ENCODE peak calls at places on chromosomes 3 and 15, in ten cellular contexts. C, Z, I, K, J, Q, L, T, W and S are unnamed samples.

GRCh38 chr15:48191574-48192225 is at the start of gene CTXN2:
- DNase-seq in C (peak; percentile 11), Z (no peak), I (no peak), K (no peak), J (no peak), Q (no peak), L (no peak), T (no peak), W (no peak), S (no peak)

GRCh38 chr3:33940149-33940548 is 141.7 kb downstream of the PDCD6IP start:
- DNase-seq in C (peak; percentile 7), Z (no peak), I (no peak), K (no peak), J (no peak), Q (no peak), L (no peak), T (no peak), W (no peak), S (no peak)

GRCh38 chr15:96264801-96265515 is 65.5 kb upstream of the NR2F2 start:
- DNase-seq in C (peak; percentile 72), Z (no peak), I (peak; percentile 74), K (no peak), J (no peak), Q (no peak), L (no peak), T (no peak), W (no peak), S (no peak)

GRCh38 chr3:188929138-188929537 is 242.6 kb upstream of the TPRG1 start:
- DNase-seq in C (no peak), Z (no peak), I (no peak), K (no peak), J (no peak), Q (no peak), L (no peak), T (no peak), W (no peak), S (no peak)

GRCh38 chr3:58337190-58337589 is 4.5 kb downstream of the PXK start:
- DNase-seq in C (no peak), Z (no peak), I (no peak), K (no peak), J (no peak), Q (no peak), L (no peak), T (no peak), W (no peak), S (no peak)

GRCh38 chr15:28885630-28886430 is at the start of gene APBA2:
- DNase-seq in C (peak; percentile 20), Z (no peak), I (no peak), K (no peak), J (no peak), Q (no peak), L (peak; percentile 9), T (no peak), W (no peak), S (no peak)

GRCh38 chr3:52248165-52248541 is 2.6 kb downstream of the PPM1M start:
- DNase-seq in C (no peak), Z (no peak), I (no peak), K (no peak), J (no peak), Q (peak; percentile 14), L (no peak), T (no peak), W (no peak), S (no peak)

GRCh38 chr3:107861904-107862303 is 228.9 kb downstream of the CD47 start:
- DNase-seq in C (no peak), Z (no peak), I (no peak), K (no peak), J (no peak), Q (no peak), L (no peak), T (no peak), W (no peak), S (no peak)

GRCh38 chr3:171825222-171825828 is 15.0 kb upstream of the PLD1 start:
- DNase-seq in C (peak; percentile 88), Z (no peak), I (no peak), K (no peak), J (peak; percentile 40), Q (peak; percentile 54), L (no peak), T (no peak), W (peak; percentile 89), S (no peak)

GRCh38 chr15:63521405-63522142 is 17.2 kb downstream of the USP3 start:
- DNase-seq in C (peak; percentile 33), Z (no peak), I (no peak), K (no peak), J (no peak), Q (no peak), L (no peak), T (no peak), W (no peak), S (no peak)

GRCh38 chr15:63256433-63256884 is 20.9 kb upstream of the APH1B start:
- DNase-seq in C (peak; percentile 83), Z (no peak), I (no peak), K (no peak), J (no peak), Q (no peak), L (no peak), T (no peak), W (no peak), S (no peak)

GRCh38 chr3:195203631-195204030 is 67.3 kb downstream of the XXYLT1 start:
- DNase-seq in C (no peak), Z (no peak), I (no peak), K (no peak), J (peak; percentile 18), Q (peak; percentile 13), L (no peak), T (no peak), W (no peak), S (no peak)

GRCh38 chr3:156456771-156457224 is 98.1 kb downstream of the SSR3 start:
- DNase-seq in C (peak; percentile 68), Z (no peak), I (no peak), K (no peak), J (no peak), Q (no peak), L (no peak), T (no peak), W (no peak), S (no peak)

GRCh38 chr3:128009952-128010846 is 42.0 kb upstream of the SEC61A1 start:
- DNase-seq in C (peak; percentile 14), Z (no peak), I (no peak), K (no peak), J (no peak), Q (no peak), L (no peak), T (no peak), W (peak; percentile 87), S (no peak)

GRCh38 chr3:41369838-41370237 is 170.5 kb downstream of the CTNNB1 start:
- DNase-seq in C (no peak), Z (no peak), I (no peak), K (no peak), J (no peak), Q (no peak), L (no peak), T (no peak), W (no peak), S (no peak)

GRCh38 chr3:86845731-86846130 is 145.2 kb downstream of the VGLL3 start:
- DNase-seq in C (no peak), Z (no peak), I (no peak), K (no peak), J (no peak), Q (no peak), L (no peak), T (no peak), W (no peak), S (no peak)

GRCh38 chr3:185084883-185085282 is 68.0 kb downstream of the C3orf70 start:
- DNase-seq in C (peak; percentile 69), Z (peak; percentile 11), I (no peak), K (no peak), J (no peak), Q (no peak), L (no peak), T (no peak), W (peak; percentile 75), S (no peak)
- TF ChIP-seq CTCF in C (peak; percentile 23), Z (peak; percentile 31), I (no peak), K (no peak), J (peak; percentile 37), Q (no peak), L (no peak), T (no peak), W (peak; percentile 76), S (no peak)

GRCh38 chr3:56096941-56097340 is 371.3 kb downstream of the ERC2 start:
- DNase-seq in C (no peak), Z (no peak), I (no peak), K (no peak), J (no peak), Q (no peak), L (no peak), T (no peak), W (no peak), S (no peak)

GRCh38 chr3:56089739-56090138 is 378.5 kb downstream of the ERC2 start:
- DNase-seq in C (no peak), Z (no peak), I (no peak), K (no peak), J (no peak), Q (no peak), L (no peak), T (no peak), W (no peak), S (no peak)

GRCh38 chr3:56094170-56094569 is 374.1 kb downstream of the ERC2 start:
- DNase-seq in C (no peak), Z (no peak), I (no peak), K (no peak), J (no peak), Q (no peak), L (no peak), T (no peak), W (no peak), S (no peak)
- TF ChIP-seq CTCF in C (no peak), Z (no peak), I (no peak), K (no peak), J (no peak), Q (no peak), L (no peak), T (no peak), W (no peak), S (no peak)

GRCh38 chr3:44926172-44926571 is 49.8 kb downstream of the ZDHHC3 start:
- DNase-seq in C (no peak), Z (no peak), I (no peak), K (no peak), J (no peak), Q (no peak), L (no peak), T (no peak), W (no peak), S (no peak)
- TF ChIP-seq CTCF in C (no peak), Z (no peak), I (peak; percentile 28), K (no peak), J (no peak), Q (no peak), L (no peak), T (no peak), W (no peak), S (no peak)

GRCh38 chr3:59812778-59813558 is 763.1 kb upstream of the CFAP20DC start:
- DNase-seq in C (peak; percentile 63), Z (no peak), I (no peak), K (no peak), J (no peak), Q (no peak), L (no peak), T (no peak), W (no peak), S (no peak)
- TF ChIP-seq CTCF in C (peak; percentile 5), Z (no peak), I (no peak), K (peak; percentile 14), J (no peak), Q (no peak), L (no peak), T (no peak), W (no peak), S (no peak)